ENCODE peak calls at places on chromosomes 6 and 20, in ten cellular contexts. N is tibial artery; Y is kidney tubule cell; U is astrocyte of the spinal cord; E is T-helper 2 cell; B is activated naive CD8-positive, alpha-beta T cell treated with anti-CD3 and anti-CD28 coated beads, Interleukin-2, amount 50 U/mL, for 16 hours; C is heart right ventricle; M is activated CD4-positive, alpha-beta T cell treated with anti-CD3 and anti-CD28 coated beads, Interleukin-2, amount 50 U/mL, for 24 hours; I is lower lobe of right lung; Z is left ventricle myocardium inferior. S is an unnamed sample.

GRCh38 chr6:52596371-52597028 is 19.6 kb upstream of the TRAM2 start:
- DNase-seq in I (no peak), C (no peak), Y (peak; percentile 35), Z (no peak), U (peak; percentile 76), M (no peak), B (no peak), N (no peak), E (no peak), S (peak; percentile 80)

GRCh38 chr6:56168601-56169000 is 78.8 kb downstream of the COL21A1 start:
- DNase-seq in B (no peak), U (no peak), C (no peak), N (no peak), Z (no peak), I (no peak), M (no peak), E (no peak), Y (peak; percentile 6), S (no peak)

GRCh38 chr6:100774681-100775080 is 106.4 kb downstream of the ASCC3 start:
- DNase-seq in C (no peak), Y (no peak), U (peak; percentile 12), M (no peak), I (no peak), N (no peak), Z (no peak), B (no peak), E (no peak), S (no peak)

GRCh38 chr6:112231609-112232060 is 22.7 kb downstream of the LAMA4 start:
- DNase-seq in I (no peak), Z (no peak), C (no peak), U (no peak), B (no peak), Y (peak; percentile 50), N (no peak), E (no peak), M (no peak), S (no peak)

GRCh38 chr20:41693136-41693979 is 75.2 kb upstream of the CHD6 start:
- DNase-seq in B (peak; percentile 47), M (peak; percentile 37), I (peak; percentile 85), Z (peak; percentile 78), N (peak; percentile 87), E (peak; percentile 31), U (peak; percentile 90), C (peak; percentile 74), Y (peak; percentile 91), S (peak; percentile 93)

GRCh38 chr20:47358672-47359532 is 2.4 kb upstream of the ZMYND8 start:
- DNase-seq in N (peak; percentile 94), U (peak; percentile 93), B (no peak), C (peak; percentile 33), I (peak; percentile 84), M (no peak), Z (peak; percentile 64), Y (peak; percentile 94), E (no peak), S (peak; percentile 96)

GRCh38 chr6:130565696-130566095 is 199.9 kb downstream of the TMEM200A start:
- DNase-seq in U (no peak), B (no peak), N (peak; percentile 48), I (no peak), M (no peak), Z (no peak), Y (no peak), E (no peak), C (no peak), S (no peak)

GRCh38 chr6:14499804-14500203 is 382.2 kb downstream of the CD83 start:
- DNase-seq in M (no peak), Y (peak; percentile 79), I (no peak), B (no peak), U (peak; percentile 84), N (no peak), E (no peak), Z (no peak), C (no peak), S (no peak)

GRCh38 chr6:53009511-53009910 is 14.4 kb upstream of the GSTA4 start:
- DNase-seq in E (no peak), N (no peak), M (no peak), Z (no peak), C (no peak), I (no peak), Y (no peak), U (no peak), B (no peak), S (no peak)